ENCODE peak calls at places on chromosomes 12 and 14, in five cellular contexts. W is A549, F is lower lobe of right lung, Y is LNCaP clone FGC, X is cardiac fibroblast. T is an unnamed sample.

GRCh38 chr14:54981698-54982097 is 45.2 kb downstream of the WDHD1 start:
- DNase-seq in W (no peak), F (no peak), Y (no peak), X (peak; percentile 50), T (peak; percentile 20)

GRCh38 chr12:15563683-15564082 is 225.5 kb downstream of the EPS8 start:
- DNase-seq in W (no peak), F (no peak), Y (no peak), X (peak; percentile 81), T (peak; percentile 19)

GRCh38 chr12:101931498-101932326 is 54.3 kb downstream of the DRAM1 start:
- DNase-seq in W (no peak), F (no peak), Y (no peak), X (no peak), T (no peak)

GRCh38 chr14:91918159-91918883 is 29.2 kb downstream of the FBLN5 start:
- DNase-seq in W (no peak), F (no peak), Y (no peak), X (peak; percentile 74), T (no peak)

GRCh38 chr12:27996761-27997160 is 24.2 kb upstream of the PTHLH start:
- DNase-seq in W (no peak), F (no peak), Y (no peak), X (no peak), T (no peak)

GRCh38 chr14:32327255-32327961 is 1.7 kb upstream of the AKAP6 start:
- DNase-seq in W (no peak), F (no peak), Y (no peak), X (no peak), T (no peak)

GRCh38 chr12:7190268-7191055 is 976 bp downstream of the PEX5 start:
- DNase-seq in W (peak; percentile 7), F (peak; percentile 58), Y (no peak), X (peak; percentile 11), T (no peak)

GRCh38 chr14:33457021-33457420 is 493.9 kb downstream of the EGLN3 start:
- DNase-seq in W (no peak), F (no peak), Y (no peak), X (no peak), T (no peak)

GRCh38 chr14:72629534-72629933 is 264.4 kb downstream of the DPF3 start:
- DNase-seq in W (no peak), F (no peak), Y (no peak), X (no peak), T (no peak)

GRCh38 chr12:23472329-23472971 is 477.0 kb downstream of the SOX5 start:
- DNase-seq in W (no peak), F (peak; percentile 76), Y (no peak), X (no peak), T (no peak)

GRCh38 chr14:33933386-33933934 is 17.4 kb downstream of the EGLN3 start:
- DNase-seq in W (no peak), F (no peak), Y (no peak), X (peak; percentile 46), T (no peak)

GRCh38 chr14:76870146-76870545 is 43.9 kb downstream of the LRRC74A start:
- DNase-seq in W (peak; percentile 45), F (no peak), Y (no peak), X (no peak), T (no peak)

GRCh38 chr12:117981267-117981666 is 12.5 kb upstream of the KSR2 start:
- DNase-seq in W (no peak), F (no peak), Y (no peak), X (no peak), T (no peak)

GRCh38 chr12:108653082-108653516 is 19.4 kb upstream of the SELPLG start:
- DNase-seq in W (no peak), F (no peak), Y (peak; percentile 34), X (no peak), T (no peak)

GRCh38 chr12:48199784-48200198 is 3.3 kb downstream of the OR10AD1 start:
- DNase-seq in W (no peak), F (no peak), Y (no peak), X (peak; percentile 39), T (no peak)

GRCh38 chr14:28673056-28673455 is 93.5 kb upstream of the FOXG1 start:
- DNase-seq in W (no peak), F (no peak), Y (no peak), X (no peak), T (peak; percentile 20)

GRCh38 chr14:76292561-76292960 is 83.4 kb upstream of the ESRRB start:
- DNase-seq in W (no peak), F (no peak), Y (no peak), X (no peak), T (no peak)

GRCh38 chr12:11829764-11830194 is 180.3 kb downstream of the ETV6 start:
- DNase-seq in W (no peak), F (no peak), Y (no peak), X (no peak), T (no peak)

GRCh38 chr14:32998433-32998832 is 59.8 kb downstream of the NPAS3 start:
- DNase-seq in W (no peak), F (no peak), Y (no peak), X (peak; percentile 42), T (peak; percentile 19)

GRCh38 chr12:75389061-75389460 is 1.8 kb upstream of the GLIPR1L2 start:
- DNase-seq in W (no peak), F (no peak), Y (no peak), X (peak; percentile 5), T (peak; percentile 42)

GRCh38 chr14:71532790-71533189 is 399.4 kb upstream of the RGS6 start:
- DNase-seq in W (no peak), F (no peak), Y (no peak), X (no peak), T (no peak)

GRCh38 chr12:90963946-90964345 is 9.0 kb upstream of the CCER1 start:
- DNase-seq in W (no peak), F (no peak), Y (no peak), X (no peak), T (no peak)

GRCh38 chr12:126772171-126772864 is 1494.7 kb upstream of the TMEM132C start:
- DNase-seq in W (peak; percentile 2), F (no peak), Y (no peak), X (no peak), T (peak; percentile 64)

GRCh38 chr12:31369712-31370521 is 44.0 kb upstream of the SINHCAF start:
- DNase-seq in W (no peak), F (no peak), Y (no peak), X (peak; percentile 75), T (peak; percentile 50)

GRCh38 chr12:110198386-110198785 is 74.2 kb downstream of the IFT81 start:
- DNase-seq in W (no peak), F (no peak), Y (no peak), X (no peak), T (no peak)

GRCh38 chr12:65331456-65331855 is 53.0 kb downstream of the MSRB3 start:
- DNase-seq in W (no peak), F (no peak), Y (no peak), X (no peak), T (no peak)

GRCh38 chr12:65334534-65334933 is 56.1 kb downstream of the MSRB3 start:
- DNase-seq in W (no peak), F (no peak), Y (no peak), X (peak; percentile 22), T (no peak)

GRCh38 chr12:65333649-65334048 is 55.2 kb downstream of the MSRB3 start:
- DNase-seq in W (no peak), F (no peak), Y (no peak), X (no peak), T (no peak)

GRCh38 chr12:65339161-65339560 is 60.7 kb downstream of the MSRB3 start:
- DNase-seq in W (no peak), F (no peak), Y (no peak), X (no peak), T (no peak)

GRCh38 chr12:65335021-65335714 is 56.7 kb downstream of the MSRB3 start:
- DNase-seq in W (peak; percentile 13), F (no peak), Y (no peak), X (peak; percentile 94), T (peak; percentile 91)
- H3K4me3 ChIP-seq in W (no peak overlapping the region), F (no peak overlapping the region), Y (no peak overlapping the region), X (no peak overlapping the region), T (no peak overlapping the region)

GRCh38 chr12:32483993-32484392 is 84.6 kb downstream of the FGD4 start:
- DNase-seq in W (no peak), F (no peak), Y (no peak), X (no peak), T (no peak)
- TF ChIP-seq CTCF in W (no peak), F (no peak), Y (no peak), X (no peak), T (no peak)

DNA sequence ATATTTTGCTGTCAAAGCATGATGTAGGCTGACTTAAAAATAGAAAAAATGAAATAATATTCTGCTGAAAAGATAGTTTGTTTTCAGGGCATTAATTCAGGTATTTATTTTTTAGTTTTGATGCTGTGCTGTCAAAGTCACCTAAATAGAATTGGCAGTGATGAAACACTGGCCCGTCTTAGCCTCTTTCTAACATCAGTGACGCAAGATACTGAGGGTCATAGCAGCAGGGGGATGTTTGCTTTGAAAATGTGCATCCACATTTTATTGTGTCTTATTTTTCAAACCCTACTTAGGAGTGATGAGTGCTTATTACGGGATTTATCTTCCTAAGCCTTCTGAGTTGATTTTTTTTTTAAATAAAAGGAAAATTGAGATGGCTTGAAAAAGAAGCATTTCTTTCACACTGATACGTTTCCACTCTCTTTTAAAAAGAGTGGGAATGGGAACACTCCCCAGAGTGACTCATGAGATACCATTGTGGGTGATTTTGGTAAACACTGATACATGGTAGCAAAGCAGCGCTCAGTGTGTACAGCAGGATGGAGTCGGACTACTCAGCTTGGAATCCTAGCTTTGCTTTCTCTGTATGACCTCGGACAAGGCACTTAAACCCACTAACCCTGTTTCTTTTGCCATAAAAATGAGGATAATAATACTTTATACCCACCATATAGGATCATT is 290.8 kb downstream of the ERC1 start:
- DNase-seq in W (no peak), F (no peak), Y (no peak), X (peak; percentile 65), T (peak; percentile 76)
- H3K4me3 ChIP-seq in W (no peak overlapping the region), F (no peak overlapping the region), Y (no peak overlapping the region), X (no peak overlapping the region), T (no peak overlapping the region)

DNA sequence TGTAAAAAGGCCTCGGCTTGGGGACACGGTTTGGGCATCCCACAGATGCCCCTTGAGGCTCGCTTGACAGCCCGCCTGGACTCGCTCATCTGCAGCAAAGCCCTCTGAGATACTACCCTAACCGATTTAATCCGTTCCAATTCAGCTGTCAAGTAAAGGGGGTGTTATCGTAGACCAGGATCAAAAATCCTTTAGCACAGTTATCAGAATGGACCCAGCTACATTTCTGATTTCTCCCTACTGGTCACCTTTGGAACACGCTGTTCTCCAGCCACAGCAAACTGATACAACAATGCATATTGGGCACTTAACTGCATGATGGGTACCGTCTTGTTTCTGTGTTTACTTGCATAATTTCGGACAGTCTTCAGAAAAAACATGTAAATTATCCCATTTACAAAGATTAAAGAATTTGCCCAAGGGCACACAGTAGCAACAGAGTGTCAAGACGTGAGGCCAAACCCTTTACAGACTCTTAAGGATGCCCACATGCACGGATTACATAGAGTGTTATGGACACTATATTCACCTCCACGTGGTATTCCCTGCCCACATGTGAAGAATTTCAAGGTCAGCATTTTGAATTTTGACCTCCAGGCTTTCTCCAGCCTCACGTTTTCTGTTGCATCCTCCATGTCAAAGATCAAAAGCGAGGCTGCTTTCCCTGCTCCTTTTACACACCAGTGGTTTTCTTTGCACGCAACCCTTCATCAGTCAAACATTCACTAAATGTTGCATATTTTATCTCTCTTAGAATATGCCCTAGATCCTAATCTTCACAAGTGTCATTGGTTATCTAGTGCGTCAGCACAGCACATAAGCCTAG is 3.2 kb upstream of the DUSP6 start:
- DNase-seq in W (peak; percentile 40), F (no peak), Y (no peak), X (no peak), T (peak; percentile 20)
- TF ChIP-seq CTCF in W (no peak), F (peak; percentile 25), Y (no peak), X (peak; percentile 36), T (no peak)

GRCh38 chr14:35016568-35016967 is 29.5 kb upstream of the FAM177A1 start:
- DNase-seq in W (no peak), F (no peak), Y (no peak), X (no peak), T (no peak)
- H3K4me3 ChIP-seq in W (no peak overlapping the region), F (no peak overlapping the region), Y (no peak overlapping the region), X (no peak overlapping the region), T (no peak overlapping the region)

GRCh38 chr12:10366875-10367274 is 23.0 kb downstream of the KLRK1 start:
- DNase-seq in W (no peak), F (no peak), Y (no peak), X (peak; percentile 66), T (peak; percentile 61)
- TF ChIP-seq CTCF in W (peak; percentile 72), F (no peak), Y (peak; percentile 65), X (peak; percentile 43), T (peak; percentile 36)